ENCODE peak calls at places on chromosomes 16 and 17, in six cellular contexts. I is fibroblast of lung, B is brain microvascular endothelial cell, S is ovary, R is BE2C, D is neural progenitor cell. A is an unnamed sample.

GRCh38 chr17:2649191-2649590 is 55.7 kb downstream of the PAFAH1B1 start:
- DNase-seq in I (no peak), B (no peak), S (no peak), R (no peak), D (no peak), A (no peak)

GRCh38 chr17:73182616-73183310 is 10.1 kb upstream of the COG1 start:
- DNase-seq in I (no peak), B (no peak), S (no peak), R (peak; percentile 67), D (no peak), A (no peak)

GRCh38 chr17:39141294-39141693 is 10.1 kb downstream of the PLXDC1 start:
- DNase-seq in I (no peak), B (no peak), S (no peak), R (no peak), D (no peak), A (no peak)

GRCh38 chr17:4017377-4017776 is 53.1 kb upstream of the ATP2A3 start:
- DNase-seq in I (no peak), B (no peak), S (no peak), R (no peak), D (no peak), A (no peak)

GRCh38 chr16:71576971-71577370 is at the start of gene TAT:
- DNase-seq in I (no peak), B (no peak), S (no peak), R (no peak), D (no peak), A (no peak)

GRCh38 chr17:77327566-77328463 is 187.0 kb downstream of the SEC14L1 start:
- DNase-seq in I (no peak), B (no peak), S (no peak), R (no peak), D (no peak), A (no peak)

GRCh38 chr16:75644240-75645012 is 3.0 kb downstream of the KARS1 start:
- DNase-seq in I (no peak), B (no peak), S (no peak), R (no peak), D (no peak), A (no peak)

GRCh38 chr16:70395345-70395901 is 43.5 kb downstream of the ST3GAL2 start:
- DNase-seq in I (peak; percentile 42), B (peak; percentile 15), S (peak; percentile 47), R (peak; percentile 84), D (peak; percentile 87), A (no peak)

GRCh38 chr16:80063028-80063767 is 462.7 kb upstream of the MAF start:
- DNase-seq in I (no peak), B (peak; percentile 40), S (no peak), R (no peak), D (no peak), A (no peak)

GRCh38 chr17:80773243-80773991 is 218.2 kb upstream of the CHMP6 start:
- DNase-seq in I (peak; percentile 66), B (no peak), S (no peak), R (peak; percentile 73), D (peak; percentile 57), A (no peak)
- TF ChIP-seq CTCF in I (peak; percentile 7), B (no peak), S (no peak), R (peak; percentile 14), D (peak; percentile 8), A (no peak)

GRCh38 chr17:82029391-82029790 is 2.1 kb upstream of the RAC3 start:
- DNase-seq in I (no peak), B (no peak), S (no peak), R (no peak), D (no peak), A (no peak)

GRCh38 chr17:82030470-82031302 is 792 bp upstream of the RAC3 start:
- DNase-seq in I (peak; percentile 84), B (peak; percentile 64), S (peak; percentile 85), R (peak; percentile 93), D (peak; percentile 95), A (peak; percentile 49)

GRCh38 chr17:82031885-82032627 is 578 bp downstream of the RAC3 start:
- DNase-seq in I (no peak), B (no peak), S (no peak), R (no peak), D (peak; percentile 38), A (no peak)

GRCh38 chr17:82029990-82030469 is 1.4 kb upstream of the RAC3 start:
- DNase-seq in I (no peak), B (no peak), S (no peak), R (no peak), D (no peak), A (no peak)

DNA sequence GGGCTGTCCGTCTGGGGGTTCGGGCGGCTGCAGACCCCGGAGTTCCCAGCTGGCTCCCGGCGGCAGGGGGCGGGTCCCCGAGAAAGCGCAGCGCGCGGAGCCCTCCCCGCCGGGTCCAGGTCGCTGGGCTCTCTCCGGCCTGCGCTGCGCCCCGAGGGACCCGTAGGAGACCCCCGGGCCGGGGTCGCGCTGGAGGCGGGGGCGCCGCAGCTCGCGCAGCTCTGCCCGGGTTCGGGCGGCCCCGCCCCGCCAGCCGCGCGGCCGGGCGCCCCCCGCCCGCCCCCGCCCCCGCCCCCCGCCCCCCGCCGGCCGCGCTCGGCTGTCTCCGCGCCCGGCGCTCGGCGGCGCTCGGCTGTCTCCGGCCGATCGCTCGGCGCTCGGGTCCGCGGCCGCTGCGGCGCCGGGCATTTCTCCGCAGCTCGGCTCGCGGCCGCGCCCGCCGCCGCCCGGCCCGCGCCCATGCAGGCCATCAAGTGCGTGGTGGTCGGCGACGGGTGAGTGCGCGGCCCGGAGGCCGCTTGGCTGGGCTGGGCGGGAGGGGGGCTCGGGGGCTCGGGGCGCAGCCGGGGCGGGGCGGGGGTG is at the start of gene RAC3:
- DNase-seq in I (peak; percentile 31), B (no peak), S (no peak), R (peak; percentile 72), D (peak; percentile 91), A (no peak)
- H3K4me3 ChIP-seq in I (peak within 1 kb of the TSS; percentile 35), B (peak within 1 kb of the TSS; percentile 59), S (peak within 1 kb of the TSS; percentile 45), R (peak within 1 kb of the TSS; percentile 69), D (peak within 1 kb of the TSS; percentile 81), A (peak within 1 kb of the TSS; percentile 72)

GRCh38 chr16:86834451-86835035 is 256.2 kb downstream of the FOXL1 start:
- DNase-seq in I (peak; percentile 67), B (peak; percentile 58), S (no peak), R (no peak), D (peak; percentile 71), A (peak; percentile 12)
- TF ChIP-seq CTCF in I (peak; percentile 6), B (peak; percentile 62), S (no peak), R (peak; percentile 4), D (peak; percentile 54), A (peak; percentile 30)

GRCh38 chr16:12247811-12248210 is 271.3 kb downstream of the SNX29 start:
- DNase-seq in I (no peak), B (no peak), S (no peak), R (no peak), D (no peak), A (no peak)

GRCh38 chr16:12245088-12245922 is 268.8 kb downstream of the SNX29 start:
- DNase-seq in I (no peak), B (no peak), S (no peak), R (no peak), D (no peak), A (no peak)

GRCh38 chr16:12242516-12242915 is 266.0 kb downstream of the SNX29 start:
- DNase-seq in I (no peak), B (no peak), S (no peak), R (no peak), D (no peak), A (no peak)

GRCh38 chr16:12250578-12250977 is 274.0 kb downstream of the SNX29 start:
- DNase-seq in I (no peak), B (no peak), S (no peak), R (no peak), D (no peak), A (no peak)

GRCh38 chr16:12245923-12246290 is 269.4 kb downstream of the SNX29 start:
- DNase-seq in I (no peak), B (no peak), S (no peak), R (no peak), D (no peak), A (no peak)
- H3K4me3 ChIP-seq in I (no peak overlapping the region), B (no peak overlapping the region), S (no peak overlapping the region), R (no peak overlapping the region), D (no peak overlapping the region), A (no peak overlapping the region)

A was measured in HFF-Myc.